ENCODE peak calls at places on chromosomes 13 and 19, in ten cellular contexts. One of them, this sample, is unnamed.

GRCh38 chr19:45218887-45219780 is 26.1 kb downstream of the EXOC3L2 start:
- DNase-seq in amniotic stem cell: no peak
- DNase-seq in NCI-H1092 treated with DMSO at 0.1 percent for 48 hours: no peak
- DNase-seq in T47D: no peak
- DNase-seq in WTC11: no peak
- DNase-seq in psoas muscle: no peak
- DNase-seq in GF-D8: no peak
- DNase-seq in HEK293T: no peak
- DNase-seq in GM03348: no peak
- DNase-seq in AG08396: no peak
- DNase-seq in this sample: no peak

GRCh38 chr13:43297967-43298366 is 274.6 kb downstream of the DNAJC15 start:
- DNase-seq in WTC11: no peak
- DNase-seq in GM03348: no peak
- DNase-seq in AG08396: no peak
- DNase-seq in amniotic stem cell: no peak
- DNase-seq in GF-D8: no peak
- DNase-seq in psoas muscle: no peak
- DNase-seq in T47D: no peak
- DNase-seq in NCI-H1092 treated with DMSO at 0.1 percent for 48 hours: no peak
- DNase-seq in HEK293T: no peak
- DNase-seq in this sample: no peak

GRCh38 chr19:38690146-38690545 is 42.7 kb downstream of the ACTN4 start:
- DNase-seq in T47D: no peak
- DNase-seq in WTC11: no peak
- DNase-seq in amniotic stem cell: no peak
- DNase-seq in NCI-H1092 treated with DMSO at 0.1 percent for 48 hours: no peak
- DNase-seq in HEK293T: no peak
- DNase-seq in GF-D8: no peak
- DNase-seq in psoas muscle: no peak
- DNase-seq in AG08396: no peak
- DNase-seq in GM03348: no peak
- DNase-seq in this sample: no peak

GRCh38 chr13:32443111-32443510 is 15.2 kb upstream of the N4BP2L1 start:
- DNase-seq in WTC11: no peak
- DNase-seq in GM03348: no peak
- DNase-seq in HEK293T: no peak
- DNase-seq in NCI-H1092 treated with DMSO at 0.1 percent for 48 hours: no peak
- DNase-seq in AG08396: no peak
- DNase-seq in GF-D8: peak
- DNase-seq in amniotic stem cell: no peak
- DNase-seq in psoas muscle: no peak
- DNase-seq in T47D: peak
- DNase-seq in this sample: no peak

GRCh38 chr19:27529158-27529557 is 1683.8 kb downstream of the UQCRFS1 start:
- DNase-seq in psoas muscle: no peak
- DNase-seq in GF-D8: no peak
- DNase-seq in GM03348: no peak
- DNase-seq in T47D: no peak
- DNase-seq in HEK293T: no peak
- DNase-seq in AG08396: no peak
- DNase-seq in WTC11: no peak
- DNase-seq in NCI-H1092 treated with DMSO at 0.1 percent for 48 hours: no peak
- DNase-seq in amniotic stem cell: no peak
- DNase-seq in this sample: no peak

GRCh38 chr19:12789904-12790619 is 1.2 kb upstream of the JUNB start:
- DNase-seq in GF-D8: peak
- DNase-seq in GM03348: peak
- DNase-seq in amniotic stem cell: peak
- DNase-seq in T47D: peak
- DNase-seq in psoas muscle: peak
- DNase-seq in HEK293T: peak
- DNase-seq in AG08396: peak
- DNase-seq in WTC11: peak
- DNase-seq in NCI-H1092 treated with DMSO at 0.1 percent for 48 hours: peak
- DNase-seq in this sample: peak

GRCh38 chr13:48437381-48437780 is 24.5 kb upstream of the LPAR6 start:
- DNase-seq in HEK293T: no peak
- DNase-seq in NCI-H1092 treated with DMSO at 0.1 percent for 48 hours: no peak
- DNase-seq in WTC11: no peak
- DNase-seq in T47D: no peak
- DNase-seq in AG08396: peak
- DNase-seq in GM03348: peak
- DNase-seq in psoas muscle: peak
- DNase-seq in GF-D8: no peak
- DNase-seq in amniotic stem cell: no peak
- DNase-seq in this sample: no peak

GRCh38 chr13:69425235-69425634 is 682.4 kb upstream of the ATXN8OS start:
- DNase-seq in T47D: no peak
- DNase-seq in HEK293T: no peak
- DNase-seq in amniotic stem cell: no peak
- DNase-seq in AG08396: no peak
- DNase-seq in GF-D8: no peak
- DNase-seq in NCI-H1092 treated with DMSO at 0.1 percent for 48 hours: no peak
- DNase-seq in GM03348: no peak
- DNase-seq in WTC11: no peak
- DNase-seq in psoas muscle: no peak
- DNase-seq in this sample: no peak

GRCh38 chr19:39413903-39414608 is 1.6 kb downstream of the PLEKHG2 start:
- DNase-seq in psoas muscle: no peak
- DNase-seq in HEK293T: no peak
- DNase-seq in GF-D8: no peak
- DNase-seq in T47D: no peak
- DNase-seq in amniotic stem cell: no peak
- DNase-seq in WTC11: no peak
- DNase-seq in AG08396: peak
- DNase-seq in GM03348: peak
- DNase-seq in NCI-H1092 treated with DMSO at 0.1 percent for 48 hours: no peak
- DNase-seq in this sample: peak

GRCh38 chr19:3006075-3006767 is 22.9 kb downstream of the TLE2 start:
- DNase-seq in psoas muscle: no peak
- DNase-seq in GM03348: no peak
- DNase-seq in T47D: peak
- DNase-seq in amniotic stem cell: no peak
- DNase-seq in GF-D8: no peak
- DNase-seq in HEK293T: peak
- DNase-seq in NCI-H1092 treated with DMSO at 0.1 percent for 48 hours: no peak
- DNase-seq in AG08396: no peak
- DNase-seq in WTC11: peak
- DNase-seq in this sample: no peak

GRCh38 chr19:12770922-12771321 is 4.4 kb downstream of the HOOK2 start:
- DNase-seq in psoas muscle: no peak
- DNase-seq in AG08396: no peak
- DNase-seq in NCI-H1092 treated with DMSO at 0.1 percent for 48 hours: no peak
- DNase-seq in amniotic stem cell: no peak
- DNase-seq in WTC11: no peak
- DNase-seq in GF-D8: no peak
- DNase-seq in HEK293T: no peak
- DNase-seq in GM03348: no peak
- DNase-seq in T47D: no peak
- DNase-seq in this sample: no peak

GRCh38 chr13:75481176-75482069 is 546 bp downstream of the TBC1D4 start:
- DNase-seq in GM03348: peak
- DNase-seq in AG08396: peak
- DNase-seq in HEK293T: peak
- DNase-seq in NCI-H1092 treated with DMSO at 0.1 percent for 48 hours: peak
- DNase-seq in T47D: no peak
- DNase-seq in amniotic stem cell: no peak
- DNase-seq in WTC11: peak
- DNase-seq in GF-D8: peak
- DNase-seq in psoas muscle: peak
- DNase-seq in this sample: peak

GRCh38 chr13:73403362-73404150 is 344.8 kb downstream of the KLF5 start:
- DNase-seq in psoas muscle: no peak
- DNase-seq in T47D: no peak
- DNase-seq in WTC11: no peak
- DNase-seq in GF-D8: no peak
- DNase-seq in HEK293T: no peak
- DNase-seq in amniotic stem cell: no peak
- DNase-seq in GM03348: peak
- DNase-seq in NCI-H1092 treated with DMSO at 0.1 percent for 48 hours: no peak
- DNase-seq in AG08396: no peak
- DNase-seq in this sample: no peak

GRCh38 chr19:1259206-1259872 is 9.8 kb upstream of the CIRBP start:
- DNase-seq in GF-D8: peak
- DNase-seq in HEK293T: no peak
- DNase-seq in AG08396: no peak
- DNase-seq in GM03348: no peak
- DNase-seq in T47D: peak
- DNase-seq in WTC11: peak
- DNase-seq in amniotic stem cell: no peak
- DNase-seq in NCI-H1092 treated with DMSO at 0.1 percent for 48 hours: no peak
- DNase-seq in psoas muscle: peak
- DNase-seq in this sample: no peak

GRCh38 chr13:77733674-77734073 is 36.2 kb downstream of the SLAIN1 start:
- DNase-seq in WTC11: no peak
- DNase-seq in GM03348: no peak
- DNase-seq in amniotic stem cell: no peak
- DNase-seq in AG08396: no peak
- DNase-seq in HEK293T: peak
- DNase-seq in psoas muscle: no peak
- DNase-seq in GF-D8: no peak
- DNase-seq in T47D: no peak
- DNase-seq in NCI-H1092 treated with DMSO at 0.1 percent for 48 hours: peak
- DNase-seq in this sample: no peak